ENCODE peak calls at places on chromosomes 7 and 10, in nine cellular contexts. One of them, this sample, is unnamed.

GRCh38 chr10:130137077-130137448 is 872 bp downstream of the GLRX3 start:
- DNase-seq in pancreas: no peak
- DNase-seq in activated T-cell treated with anti-CD3 and anti-CD28 coated beads for 4 hours: no peak
- DNase-seq in activated T-helper 1 cell treated with anti-CD3 and anti-CD28 coated beads, Interleukin-12 subunit alpha, Interleukin-12 subunit beta, Interleukin-2, Interleukin-4 antibody, amounts not matched to agents 30 ng/mL and 10 ng/mL and 1 ng/mL, durations not matched to agents 14 hours and 24 hours and 36 hours: no peak
- DNase-seq in C1 segment of cervical spinal cord: no peak
- DNase-seq in HEK293T: no peak
- DNase-seq in activated CD4-positive, alpha-beta T cell treated with anti-CD3 and anti-CD28 coated beads for 24 hours: no peak
- DNase-seq in posterior cingulate gyrus: no peak
- DNase-seq in AG04450: no peak
- DNase-seq in this sample: no peak

GRCh38 chr7:1419310-1419634 is 40.0 kb downstream of the MICALL2 start:
- DNase-seq in pancreas: no peak
- DNase-seq in activated T-helper 1 cell treated with anti-CD3 and anti-CD28 coated beads, Interleukin-12 subunit alpha, Interleukin-12 subunit beta, Interleukin-2, Interleukin-4 antibody, amounts not matched to agents 30 ng/mL and 10 ng/mL and 1 ng/mL, durations not matched to agents 14 hours and 24 hours and 36 hours: no peak
- DNase-seq in AG04450: no peak
- DNase-seq in activated T-cell treated with anti-CD3 and anti-CD28 coated beads for 4 hours: no peak
- DNase-seq in C1 segment of cervical spinal cord: no peak
- DNase-seq in activated CD4-positive, alpha-beta T cell treated with anti-CD3 and anti-CD28 coated beads for 24 hours: no peak
- DNase-seq in posterior cingulate gyrus: no peak
- DNase-seq in HEK293T: no peak
- DNase-seq in this sample: no peak

GRCh38 chr7:68218461-68218860 is 1221.8 kb downstream of the TYW1 start:
- DNase-seq in posterior cingulate gyrus: no peak
- DNase-seq in C1 segment of cervical spinal cord: no peak
- DNase-seq in HEK293T: no peak
- DNase-seq in activated T-cell treated with anti-CD3 and anti-CD28 coated beads for 4 hours: no peak
- DNase-seq in activated T-helper 1 cell treated with anti-CD3 and anti-CD28 coated beads, Interleukin-12 subunit alpha, Interleukin-12 subunit beta, Interleukin-2, Interleukin-4 antibody, amounts not matched to agents 30 ng/mL and 10 ng/mL and 1 ng/mL, durations not matched to agents 14 hours and 24 hours and 36 hours: no peak
- DNase-seq in AG04450: no peak
- DNase-seq in pancreas: no peak
- DNase-seq in activated CD4-positive, alpha-beta T cell treated with anti-CD3 and anti-CD28 coated beads for 24 hours: no peak
- DNase-seq in this sample: no peak

GRCh38 chr10:36349445-36350063 is 707.5 kb upstream of the FZD8 start:
- DNase-seq in pancreas: no peak
- DNase-seq in posterior cingulate gyrus: no peak
- DNase-seq in AG04450: peak
- DNase-seq in activated CD4-positive, alpha-beta T cell treated with anti-CD3 and anti-CD28 coated beads for 24 hours: no peak
- DNase-seq in activated T-helper 1 cell treated with anti-CD3 and anti-CD28 coated beads, Interleukin-12 subunit alpha, Interleukin-12 subunit beta, Interleukin-2, Interleukin-4 antibody, amounts not matched to agents 30 ng/mL and 10 ng/mL and 1 ng/mL, durations not matched to agents 14 hours and 24 hours and 36 hours: no peak
- DNase-seq in HEK293T: no peak
- DNase-seq in activated T-cell treated with anti-CD3 and anti-CD28 coated beads for 4 hours: no peak
- DNase-seq in C1 segment of cervical spinal cord: no peak
- DNase-seq in this sample: no peak

GRCh38 chr7:26863504-26864308 is 684 bp downstream of the SKAP2 start:
- DNase-seq in pancreas: peak
- DNase-seq in activated T-helper 1 cell treated with anti-CD3 and anti-CD28 coated beads, Interleukin-12 subunit alpha, Interleukin-12 subunit beta, Interleukin-2, Interleukin-4 antibody, amounts not matched to agents 30 ng/mL and 10 ng/mL and 1 ng/mL, durations not matched to agents 14 hours and 24 hours and 36 hours: no peak
- DNase-seq in posterior cingulate gyrus: no peak
- DNase-seq in HEK293T: peak
- DNase-seq in activated T-cell treated with anti-CD3 and anti-CD28 coated beads for 4 hours: peak
- DNase-seq in C1 segment of cervical spinal cord: peak
- DNase-seq in activated CD4-positive, alpha-beta T cell treated with anti-CD3 and anti-CD28 coated beads for 24 hours: no peak
- DNase-seq in AG04450: no peak
- DNase-seq in this sample: no peak

GRCh38 chr10:70518695-70519094 is 40.1 kb downstream of the PALD1 start:
- DNase-seq in HEK293T: no peak
- DNase-seq in activated T-cell treated with anti-CD3 and anti-CD28 coated beads for 4 hours: no peak
- DNase-seq in pancreas: no peak
- DNase-seq in AG04450: no peak
- DNase-seq in activated CD4-positive, alpha-beta T cell treated with anti-CD3 and anti-CD28 coated beads for 24 hours: no peak
- DNase-seq in posterior cingulate gyrus: no peak
- DNase-seq in C1 segment of cervical spinal cord: no peak
- DNase-seq in activated T-helper 1 cell treated with anti-CD3 and anti-CD28 coated beads, Interleukin-12 subunit alpha, Interleukin-12 subunit beta, Interleukin-2, Interleukin-4 antibody, amounts not matched to agents 30 ng/mL and 10 ng/mL and 1 ng/mL, durations not matched to agents 14 hours and 24 hours and 36 hours: no peak
- DNase-seq in this sample: peak

GRCh38 chr10:31393844-31394243 is 74.8 kb downstream of the ZEB1 start:
- DNase-seq in activated CD4-positive, alpha-beta T cell treated with anti-CD3 and anti-CD28 coated beads for 24 hours: no peak
- DNase-seq in C1 segment of cervical spinal cord: no peak
- DNase-seq in pancreas: no peak
- DNase-seq in activated T-helper 1 cell treated with anti-CD3 and anti-CD28 coated beads, Interleukin-12 subunit alpha, Interleukin-12 subunit beta, Interleukin-2, Interleukin-4 antibody, amounts not matched to agents 30 ng/mL and 10 ng/mL and 1 ng/mL, durations not matched to agents 14 hours and 24 hours and 36 hours: no peak
- DNase-seq in AG04450: no peak
- DNase-seq in HEK293T: no peak
- DNase-seq in activated T-cell treated with anti-CD3 and anti-CD28 coated beads for 4 hours: no peak
- DNase-seq in posterior cingulate gyrus: no peak
- DNase-seq in this sample: no peak

GRCh38 chr7:5598769-5599371 is 175.2 kb upstream of the TNRC18 start:
- DNase-seq in posterior cingulate gyrus: no peak
- DNase-seq in C1 segment of cervical spinal cord: no peak
- DNase-seq in AG04450: no peak
- DNase-seq in HEK293T: no peak
- DNase-seq in pancreas: no peak
- DNase-seq in activated CD4-positive, alpha-beta T cell treated with anti-CD3 and anti-CD28 coated beads for 24 hours: no peak
- DNase-seq in activated T-cell treated with anti-CD3 and anti-CD28 coated beads for 4 hours: no peak
- DNase-seq in activated T-helper 1 cell treated with anti-CD3 and anti-CD28 coated beads, Interleukin-12 subunit alpha, Interleukin-12 subunit beta, Interleukin-2, Interleukin-4 antibody, amounts not matched to agents 30 ng/mL and 10 ng/mL and 1 ng/mL, durations not matched to agents 14 hours and 24 hours and 36 hours: no peak
- DNase-seq in this sample: peak

GRCh38 chr7:71229699-71230098 is 97.8 kb downstream of the GALNT17 start:
- DNase-seq in C1 segment of cervical spinal cord: no peak
- DNase-seq in AG04450: no peak
- DNase-seq in HEK293T: no peak
- DNase-seq in activated T-helper 1 cell treated with anti-CD3 and anti-CD28 coated beads, Interleukin-12 subunit alpha, Interleukin-12 subunit beta, Interleukin-2, Interleukin-4 antibody, amounts not matched to agents 30 ng/mL and 10 ng/mL and 1 ng/mL, durations not matched to agents 14 hours and 24 hours and 36 hours: no peak
- DNase-seq in pancreas: no peak
- DNase-seq in posterior cingulate gyrus: no peak
- DNase-seq in activated CD4-positive, alpha-beta T cell treated with anti-CD3 and anti-CD28 coated beads for 24 hours: no peak
- DNase-seq in activated T-cell treated with anti-CD3 and anti-CD28 coated beads for 4 hours: no peak
- DNase-seq in this sample: no peak

GRCh38 chr10:70090951-70091350 is 38.3 kb downstream of the MACROH2A2 start:
- DNase-seq in C1 segment of cervical spinal cord: no peak
- DNase-seq in activated T-helper 1 cell treated with anti-CD3 and anti-CD28 coated beads, Interleukin-12 subunit alpha, Interleukin-12 subunit beta, Interleukin-2, Interleukin-4 antibody, amounts not matched to agents 30 ng/mL and 10 ng/mL and 1 ng/mL, durations not matched to agents 14 hours and 24 hours and 36 hours: no peak
- DNase-seq in pancreas: no peak
- DNase-seq in posterior cingulate gyrus: no peak
- DNase-seq in activated CD4-positive, alpha-beta T cell treated with anti-CD3 and anti-CD28 coated beads for 24 hours: no peak
- DNase-seq in activated T-cell treated with anti-CD3 and anti-CD28 coated beads for 4 hours: no peak
- DNase-seq in HEK293T: no peak
- DNase-seq in AG04450: no peak
- DNase-seq in this sample: no peak

GRCh38 chr7:44985033-44985695 is 6.3 kb upstream of the MYO1G start:
- DNase-seq in pancreas: no peak
- DNase-seq in AG04450: no peak
- DNase-seq in activated T-cell treated with anti-CD3 and anti-CD28 coated beads for 4 hours: no peak
- DNase-seq in posterior cingulate gyrus: no peak
- DNase-seq in C1 segment of cervical spinal cord: no peak
- DNase-seq in activated CD4-positive, alpha-beta T cell treated with anti-CD3 and anti-CD28 coated beads for 24 hours: no peak
- DNase-seq in HEK293T: no peak
- DNase-seq in activated T-helper 1 cell treated with anti-CD3 and anti-CD28 coated beads, Interleukin-12 subunit alpha, Interleukin-12 subunit beta, Interleukin-2, Interleukin-4 antibody, amounts not matched to agents 30 ng/mL and 10 ng/mL and 1 ng/mL, durations not matched to agents 14 hours and 24 hours and 36 hours: no peak
- DNase-seq in this sample: no peak

GRCh38 chr7:32881074-32881982 is 10.2 kb downstream of the KBTBD2 start:
- DNase-seq in activated T-helper 1 cell treated with anti-CD3 and anti-CD28 coated beads, Interleukin-12 subunit alpha, Interleukin-12 subunit beta, Interleukin-2, Interleukin-4 antibody, amounts not matched to agents 30 ng/mL and 10 ng/mL and 1 ng/mL, durations not matched to agents 14 hours and 24 hours and 36 hours: no peak
- DNase-seq in AG04450: no peak
- DNase-seq in activated T-cell treated with anti-CD3 and anti-CD28 coated beads for 4 hours: no peak
- DNase-seq in pancreas: no peak
- DNase-seq in HEK293T: no peak
- DNase-seq in activated CD4-positive, alpha-beta T cell treated with anti-CD3 and anti-CD28 coated beads for 24 hours: no peak
- DNase-seq in C1 segment of cervical spinal cord: no peak
- DNase-seq in posterior cingulate gyrus: no peak
- DNase-seq in this sample: no peak

GRCh38 chr7:1910081-1910685 is 240.1 kb downstream of the ELFN1 start:
- DNase-seq in AG04450: no peak
- DNase-seq in posterior cingulate gyrus: no peak
- DNase-seq in activated T-cell treated with anti-CD3 and anti-CD28 coated beads for 4 hours: no peak
- DNase-seq in HEK293T: no peak
- DNase-seq in activated CD4-positive, alpha-beta T cell treated with anti-CD3 and anti-CD28 coated beads for 24 hours: no peak
- DNase-seq in C1 segment of cervical spinal cord: no peak
- DNase-seq in activated T-helper 1 cell treated with anti-CD3 and anti-CD28 coated beads, Interleukin-12 subunit alpha, Interleukin-12 subunit beta, Interleukin-2, Interleukin-4 antibody, amounts not matched to agents 30 ng/mL and 10 ng/mL and 1 ng/mL, durations not matched to agents 14 hours and 24 hours and 36 hours: no peak
- DNase-seq in pancreas: no peak
- DNase-seq in this sample: no peak

GRCh38 chr7:129606801-129607200 is 4.7 kb upstream of the NRF1 start:
- DNase-seq in posterior cingulate gyrus: no peak
- DNase-seq in HEK293T: no peak
- DNase-seq in pancreas: no peak
- DNase-seq in activated CD4-positive, alpha-beta T cell treated with anti-CD3 and anti-CD28 coated beads for 24 hours: no peak
- DNase-seq in activated T-helper 1 cell treated with anti-CD3 and anti-CD28 coated beads, Interleukin-12 subunit alpha, Interleukin-12 subunit beta, Interleukin-2, Interleukin-4 antibody, amounts not matched to agents 30 ng/mL and 10 ng/mL and 1 ng/mL, durations not matched to agents 14 hours and 24 hours and 36 hours: no peak
- DNase-seq in AG04450: no peak
- DNase-seq in activated T-cell treated with anti-CD3 and anti-CD28 coated beads for 4 hours: no peak
- DNase-seq in C1 segment of cervical spinal cord: no peak
- DNase-seq in this sample: no peak

GRCh38 chr10:112446055-112446854 is 459 bp downstream of the ZDHHC6 start:
- DNase-seq in pancreas: peak
- DNase-seq in AG04450: no peak
- DNase-seq in HEK293T: peak
- DNase-seq in activated CD4-positive, alpha-beta T cell treated with anti-CD3 and anti-CD28 coated beads for 24 hours: no peak
- DNase-seq in activated T-cell treated with anti-CD3 and anti-CD28 coated beads for 4 hours: no peak
- DNase-seq in activated T-helper 1 cell treated with anti-CD3 and anti-CD28 coated beads, Interleukin-12 subunit alpha, Interleukin-12 subunit beta, Interleukin-2, Interleukin-4 antibody, amounts not matched to agents 30 ng/mL and 10 ng/mL and 1 ng/mL, durations not matched to agents 14 hours and 24 hours and 36 hours: no peak
- DNase-seq in C1 segment of cervical spinal cord: no peak
- DNase-seq in posterior cingulate gyrus: no peak
- DNase-seq in this sample: no peak

GRCh38 chr10:96380821-96381220 is 22.0 kb upstream of the OPALIN start:
- DNase-seq in C1 segment of cervical spinal cord: no peak
- DNase-seq in activated CD4-positive, alpha-beta T cell treated with anti-CD3 and anti-CD28 coated beads for 24 hours: no peak
- DNase-seq in posterior cingulate gyrus: no peak
- DNase-seq in HEK293T: no peak
- DNase-seq in AG04450: no peak
- DNase-seq in activated T-helper 1 cell treated with anti-CD3 and anti-CD28 coated beads, Interleukin-12 subunit alpha, Interleukin-12 subunit beta, Interleukin-2, Interleukin-4 antibody, amounts not matched to agents 30 ng/mL and 10 ng/mL and 1 ng/mL, durations not matched to agents 14 hours and 24 hours and 36 hours: no peak
- DNase-seq in pancreas: no peak
- DNase-seq in activated T-cell treated with anti-CD3 and anti-CD28 coated beads for 4 hours: no peak
- DNase-seq in this sample: peak

GRCh38 chr7:44212018-44212417 is 11.2 kb downstream of the YKT6 start:
- DNase-seq in activated T-cell treated with anti-CD3 and anti-CD28 coated beads for 4 hours: no peak
- DNase-seq in activated CD4-positive, alpha-beta T cell treated with anti-CD3 and anti-CD28 coated beads for 24 hours: no peak
- DNase-seq in C1 segment of cervical spinal cord: peak
- DNase-seq in HEK293T: no peak
- DNase-seq in pancreas: no peak
- DNase-seq in posterior cingulate gyrus: peak
- DNase-seq in activated T-helper 1 cell treated with anti-CD3 and anti-CD28 coated beads, Interleukin-12 subunit alpha, Interleukin-12 subunit beta, Interleukin-2, Interleukin-4 antibody, amounts not matched to agents 30 ng/mL and 10 ng/mL and 1 ng/mL, durations not matched to agents 14 hours and 24 hours and 36 hours: no peak
- DNase-seq in AG04450: no peak
- DNase-seq in this sample: no peak

GRCh38 chr10:70879244-70879643 is 9.1 kb downstream of the PCBD1 start:
- DNase-seq in AG04450: no peak
- DNase-seq in pancreas: no peak
- DNase-seq in HEK293T: no peak
- DNase-seq in activated T-helper 1 cell treated with anti-CD3 and anti-CD28 coated beads, Interleukin-12 subunit alpha, Interleukin-12 subunit beta, Interleukin-2, Interleukin-4 antibody, amounts not matched to agents 30 ng/mL and 10 ng/mL and 1 ng/mL, durations not matched to agents 14 hours and 24 hours and 36 hours: no peak
- DNase-seq in activated CD4-positive, alpha-beta T cell treated with anti-CD3 and anti-CD28 coated beads for 24 hours: no peak
- DNase-seq in C1 segment of cervical spinal cord: no peak
- DNase-seq in posterior cingulate gyrus: no peak
- DNase-seq in activated T-cell treated with anti-CD3 and anti-CD28 coated beads for 4 hours: no peak
- DNase-seq in this sample: no peak

GRCh38 chr10:28089467-28089866 is 90.6 kb upstream of the ODAD2 start:
- DNase-seq in posterior cingulate gyrus: no peak
- DNase-seq in HEK293T: no peak
- DNase-seq in AG04450: peak
- DNase-seq in activated CD4-positive, alpha-beta T cell treated with anti-CD3 and anti-CD28 coated beads for 24 hours: no peak
- DNase-seq in activated T-helper 1 cell treated with anti-CD3 and anti-CD28 coated beads, Interleukin-12 subunit alpha, Interleukin-12 subunit beta, Interleukin-2, Interleukin-4 antibody, amounts not matched to agents 30 ng/mL and 10 ng/mL and 1 ng/mL, durations not matched to agents 14 hours and 24 hours and 36 hours: no peak
- DNase-seq in activated T-cell treated with anti-CD3 and anti-CD28 coated beads for 4 hours: no peak
- DNase-seq in C1 segment of cervical spinal cord: no peak
- DNase-seq in pancreas: no peak
- DNase-seq in this sample: no peak

GRCh38 chr7:24828871-24829661 is 71.8 kb upstream of the GSDME start:
- DNase-seq in activated T-helper 1 cell treated with anti-CD3 and anti-CD28 coated beads, Interleukin-12 subunit alpha, Interleukin-12 subunit beta, Interleukin-2, Interleukin-4 antibody, amounts not matched to agents 30 ng/mL and 10 ng/mL and 1 ng/mL, durations not matched to agents 14 hours and 24 hours and 36 hours: no peak
- DNase-seq in posterior cingulate gyrus: no peak
- DNase-seq in activated T-cell treated with anti-CD3 and anti-CD28 coated beads for 4 hours: no peak
- DNase-seq in C1 segment of cervical spinal cord: no peak
- DNase-seq in AG04450: no peak
- DNase-seq in HEK293T: no peak
- DNase-seq in pancreas: no peak
- DNase-seq in activated CD4-positive, alpha-beta T cell treated with anti-CD3 and anti-CD28 coated beads for 24 hours: no peak
- DNase-seq in this sample: no peak

GRCh38 chr7:157013101-157013500 is 2.6 kb upstream of the MNX1 start:
- DNase-seq in activated CD4-positive, alpha-beta T cell treated with anti-CD3 and anti-CD28 coated beads for 24 hours: no peak
- DNase-seq in pancreas: no peak
- DNase-seq in activated T-cell treated with anti-CD3 and anti-CD28 coated beads for 4 hours: no peak
- DNase-seq in HEK293T: no peak
- DNase-seq in AG04450: no peak
- DNase-seq in posterior cingulate gyrus: no peak
- DNase-seq in C1 segment of cervical spinal cord: no peak
- DNase-seq in activated T-helper 1 cell treated with anti-CD3 and anti-CD28 coated beads, Interleukin-12 subunit alpha, Interleukin-12 subunit beta, Interleukin-2, Interleukin-4 antibody, amounts not matched to agents 30 ng/mL and 10 ng/mL and 1 ng/mL, durations not matched to agents 14 hours and 24 hours and 36 hours: no peak
- DNase-seq in this sample: no peak

This sample was measured in PC-9.